ENCODE peak calls at places on chromosome 7, in ten cellular contexts. A is mammary epithelial cell; M is HS-27A; I is cardiac fibroblast; E is left ventricle myocardium inferior; G is fibroblast of pulmonary artery; Y is stimulated activated CD4-positive, alpha-beta T cell treated with anti-CD3 and anti-CD28 coated beads, Interleukin-4, amount 100 ng/mL, for 48 hours; O is breast epithelium; F is germinal center; B is activated T-cell treated with anti-CD3 and anti-CD28 coated beads, Interleukin-2, amount 50 U/mL, for 72 hours. K is an unnamed sample.

GRCh38 chr7:156347132-156347531 is 293.4 kb upstream of the RNF32 start:
- DNase-seq in E (no peak), I (no peak), F (no peak), Y (no peak), G (no peak), M (no peak), O (no peak), A (no peak), B (no peak), K (no peak)

GRCh38 chr7:142231716-142232115 is 26.1 kb downstream of the PRSS58 start:
- DNase-seq in E (no peak), B (no peak), A (no peak), G (no peak), M (no peak), F (no peak), Y (no peak), I (peak), O (no peak), K (no peak)

GRCh38 chr7:3013975-3014792 is 29.5 kb downstream of the CARD11 start:
- DNase-seq in B (no peak), M (no peak), G (no peak), F (no peak), E (peak), A (no peak), I (no peak), Y (no peak), O (peak), K (no peak)

GRCh38 chr7:32259917-32260596 is 189.8 kb upstream of the PDE1C start:
- DNase-seq in O (no peak), B (no peak), I (no peak), F (no peak), A (no peak), G (no peak), M (no peak), E (no peak), Y (no peak), K (no peak)

GRCh38 chr7:113128028-113128427 is 9.7 kb upstream of the SMIM30 start:
- DNase-seq in I (peak), F (no peak), G (no peak), M (no peak), A (peak), O (no peak), E (no peak), Y (no peak), B (no peak), K (no peak)

GRCh38 chr7:78081888-78082287 is 283.3 kb downstream of the PHTF2 start:
- DNase-seq in I (no peak), G (no peak), O (no peak), M (no peak), F (no peak), A (no peak), Y (no peak), B (no peak), E (no peak), K (no peak)

GRCh38 chr7:128053023-128053422 is 21.8 kb upstream of the LRRC4 start:
- DNase-seq in Y (no peak), O (no peak), M (no peak), F (no peak), E (no peak), I (peak), A (no peak), B (no peak), G (peak), K (no peak)

GRCh38 chr7:90706067-90706716 is 110.1 kb downstream of the CDK14 start:
- DNase-seq in A (no peak), B (no peak), I (no peak), O (no peak), Y (no peak), G (no peak), F (no peak), M (no peak), E (no peak), K (no peak)

GRCh38 chr7:108132551-108133265 is 2.5 kb upstream of the LAMB4 start:
- DNase-seq in M (no peak), G (no peak), Y (no peak), E (no peak), A (peak), F (no peak), O (no peak), I (no peak), B (no peak), K (no peak)

GRCh38 chr7:142790565-142790964 is 19.8 kb downstream of the PRSS2 start:
- DNase-seq in Y (no peak), A (no peak), M (no peak), O (no peak), I (no peak), E (no peak), B (no peak), G (no peak), F (no peak), K (no peak)

GRCh38 chr7:42068554-42069280 is 168.3 kb downstream of the GLI3 start:
- DNase-seq in O (no peak), A (no peak), B (no peak), F (no peak), M (no peak), Y (no peak), I (no peak), E (no peak), G (no peak), K (no peak)

GRCh38 chr7:128728608-128729007 is 10.6 kb upstream of the CALU start:
- DNase-seq in A (peak), I (peak), M (no peak), F (no peak), Y (no peak), O (no peak), E (no peak), B (no peak), G (peak), K (no peak)

GRCh38 chr7:105811189-105811847 is 65.1 kb downstream of the ATXN7L1 start:
- DNase-seq in M (no peak), O (no peak), A (no peak), I (no peak), F (no peak), G (no peak), E (no peak), Y (no peak), B (no peak), K (no peak)

GRCh38 chr7:157488966-157489365 is 152.2 kb downstream of the DNAJB6 start:
- DNase-seq in G (no peak), I (no peak), F (no peak), A (no peak), B (no peak), Y (no peak), O (no peak), E (no peak), M (no peak), K (no peak)

GRCh38 chr7:55538538-55538937 is 33.8 kb downstream of the VOPP1 start:
- DNase-seq in O (no peak), I (peak), E (no peak), Y (no peak), F (no peak), B (no peak), M (peak), A (peak), G (peak), K (peak)

GRCh38 chr7:40720401-40720800 is 585.6 kb downstream of the SUGCT start:
- DNase-seq in A (peak), I (peak), F (no peak), E (no peak), M (no peak), G (no peak), B (no peak), O (no peak), Y (no peak), K (no peak)

GRCh38 chr7:36279926-36280315 is 109.7 kb upstream of the ANLN start:
- DNase-seq in E (no peak), Y (no peak), F (no peak), A (no peak), G (no peak), I (no peak), O (no peak), B (no peak), M (no peak), K (no peak)

K was measured in HTR-8/SVneo.